ENCODE peak calls at places on chromosomes 2 and 18, in ten cellular contexts. V, G, P, R, A, K, T, C, F and I are unnamed samples.

GRCh38 chr2:25131567-25132295 is 36.6 kb downstream of the POMC start:
- DNase-seq in C (peak; percentile 55), G (no peak), K (peak; percentile 26), R (peak; percentile 30), F (peak; percentile 28), P (no peak), T (no peak), A (peak; percentile 10), V (no peak), I (no peak)

GRCh38 chr2:18171191-18172139 is 293.0 kb downstream of the KCNS3 start:
- DNase-seq in C (no peak), F (peak; percentile 20), G (peak; percentile 63), V (no peak), A (peak; percentile 44), K (no peak), R (no peak), T (no peak), P (no peak), I (peak; percentile 32)

GRCh38 chr2:28164280-28164801 is 228.3 kb upstream of the FOSL2 start:
- DNase-seq in T (no peak), V (no peak), C (no peak), K (no peak), R (no peak), P (no peak), G (no peak), F (peak; percentile 48), A (peak; percentile 34), I (no peak)

GRCh38 chr2:204886713-204887112 is 341.4 kb downstream of the PARD3B start:
- DNase-seq in T (no peak), V (no peak), A (no peak), G (no peak), F (no peak), R (no peak), C (no peak), P (no peak), K (no peak), I (no peak)

GRCh38 chr2:19689769-19690168 is 212.0 kb downstream of the TTC32 start:
- DNase-seq in T (no peak), G (no peak), F (no peak), C (no peak), A (no peak), R (no peak), K (no peak), V (no peak), P (no peak), I (no peak)

GRCh38 chr2:39469807-39470206 is 32.7 kb upstream of the MAP4K3 start:
- DNase-seq in R (peak; percentile 38), K (peak; percentile 34), G (no peak), T (no peak), P (no peak), C (peak; percentile 60), F (no peak), V (peak; percentile 26), A (peak; percentile 68), I (no peak)

GRCh38 chr2:159030674-159031380 is 62.4 kb downstream of the TANC1 start:
- DNase-seq in T (peak; percentile 74), G (peak; percentile 50), V (peak; percentile 47), P (no peak), R (peak; percentile 40), F (peak; percentile 23), C (peak; percentile 63), K (no peak), A (peak; percentile 62), I (peak; percentile 96)

GRCh38 chr2:74291891-74292621 is 51.2 kb downstream of the SLC4A5 start:
- DNase-seq in R (no peak), G (no peak), P (no peak), C (no peak), A (no peak), F (no peak), V (no peak), K (no peak), T (no peak), I (peak; percentile 54)

GRCh38 chr2:241770936-241771285 is 5.7 kb upstream of the GAL3ST2 start:
- DNase-seq in C (no peak), A (no peak), G (no peak), K (no peak), V (no peak), T (no peak), P (no peak), F (no peak), R (no peak), I (no peak)

GRCh38 chr2:238724728-238725127 is 123.2 kb upstream of the TWIST2 start:
- DNase-seq in A (no peak), F (no peak), R (no peak), G (peak; percentile 25), P (no peak), V (no peak), K (no peak), T (peak; percentile 38), C (no peak), I (no peak)

GRCh38 chr18:50268022-50268747 is 1.9 kb upstream of the CFAP53 start:
- DNase-seq in T (peak; percentile 83), K (peak; percentile 90), C (no peak), G (peak; percentile 86), P (no peak), R (peak; percentile 78), V (peak; percentile 80), F (peak; percentile 79), A (peak; percentile 72), I (peak; percentile 35)

GRCh38 chr18:24530630-24531111 is 70.2 kb downstream of the HRH4 start:
- DNase-seq in K (no peak), G (no peak), V (peak; percentile 7), T (no peak), A (peak; percentile 48), P (no peak), C (no peak), R (no peak), F (no peak), I (peak; percentile 25)

GRCh38 chr2:223319601-223320000 is 267.6 kb downstream of the KCNE4 start:
- DNase-seq in R (no peak), A (no peak), V (no peak), T (no peak), C (no peak), F (no peak), K (no peak), G (no peak), P (no peak), I (no peak)

GRCh38 chr2:33425660-33426059 is 50.8 kb upstream of the RASGRP3 start:
- DNase-seq in V (peak; percentile 48), G (no peak), T (no peak), A (peak; percentile 73), R (no peak), K (no peak), F (no peak), C (no peak), P (no peak), I (no peak)

GRCh38 chr18:7902399-7902839 is 335.3 kb downstream of the PTPRM start:
- DNase-seq in F (peak; percentile 33), C (no peak), K (peak; percentile 25), R (no peak), T (peak; percentile 61), P (no peak), V (peak; percentile 91), A (peak; percentile 38), G (no peak), I (no peak)

GRCh38 chr18:54647176-54647575 is 56.1 kb downstream of the DYNAP start:
- DNase-seq in F (no peak), P (no peak), G (no peak), T (no peak), R (no peak), V (peak; percentile 48), K (no peak), C (peak; percentile 42), A (peak; percentile 47), I (peak; percentile 4)

GRCh38 chr2:46338674-46339073 is 41.5 kb downstream of the EPAS1 start:
- DNase-seq in K (no peak), V (no peak), R (no peak), A (no peak), P (no peak), T (no peak), C (no peak), G (no peak), F (no peak), I (no peak)
- H3K4me3 ChIP-seq in K (no peak overlapping the region), V (no peak overlapping the region), R (no peak overlapping the region), A (no peak overlapping the region), P (no peak overlapping the region), T (no peak overlapping the region), C (no peak overlapping the region), G (no peak overlapping the region), F (no peak overlapping the region), I (no peak overlapping the region)

DNA sequence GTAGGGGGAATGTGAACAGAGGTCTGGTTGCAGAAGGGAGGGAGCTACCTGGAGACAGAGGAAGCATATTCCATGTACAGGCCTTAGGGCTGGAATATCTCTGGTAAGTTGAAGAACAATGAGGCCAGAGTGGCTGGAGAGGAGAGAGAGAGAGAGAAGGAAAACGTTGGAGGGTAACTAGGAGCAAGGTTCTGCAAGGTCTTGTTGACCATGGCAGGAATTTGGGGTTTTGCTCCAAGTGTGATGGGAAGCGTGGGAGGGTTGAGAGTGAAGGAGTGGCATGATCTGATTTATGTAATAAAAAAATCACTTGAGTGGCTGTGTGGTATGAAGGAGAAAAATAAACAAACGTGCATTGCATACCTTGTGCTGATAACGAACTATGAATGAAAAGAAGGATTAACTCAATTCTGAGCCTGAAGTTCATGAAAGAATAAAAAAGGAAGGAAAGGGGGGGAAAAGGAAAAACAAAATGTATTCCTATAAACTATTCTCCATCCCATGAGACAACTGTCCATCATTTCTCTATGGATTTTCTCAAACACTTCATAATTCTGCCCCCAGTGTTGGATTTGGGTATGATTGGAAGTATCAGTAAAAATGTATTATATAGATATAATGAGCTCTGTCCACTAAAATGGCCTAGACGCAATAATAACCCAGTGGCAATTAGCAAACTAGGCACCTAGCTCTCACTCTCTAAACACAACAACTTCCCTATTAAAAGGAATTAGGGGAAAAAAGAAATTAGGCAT is 59.7 kb upstream of the PMAIP1 start:
- DNase-seq in C (no peak), K (no peak), A (no peak), G (peak; percentile 51), F (no peak), V (no peak), R (no peak), T (no peak), P (no peak), I (no peak)
- TF ChIP-seq CTCF in C (no peak), K (no peak), A (peak; percentile 13), G (no peak), F (no peak), V (no peak), R (no peak), T (no peak), P (no peak), I (peak; percentile 40)

DNA sequence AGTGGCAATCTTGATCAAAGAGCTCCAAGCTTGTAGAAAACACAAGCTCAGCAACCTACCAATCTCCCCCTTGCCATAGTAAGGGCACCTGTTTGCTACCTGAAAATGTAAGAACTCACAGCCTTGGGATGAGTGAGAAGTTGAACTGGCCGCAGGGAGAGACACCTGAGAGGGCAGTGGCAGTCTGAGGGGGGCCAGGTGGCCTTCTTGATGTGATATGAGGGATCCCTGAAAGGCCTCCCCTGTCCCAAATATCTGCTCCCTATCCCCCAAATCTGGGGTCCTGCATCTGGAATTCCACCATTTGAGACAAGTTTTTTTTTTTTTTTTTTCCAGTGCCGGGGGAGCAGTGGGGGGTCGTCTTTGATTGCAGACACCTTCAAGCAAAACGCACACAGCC is 230.2 kb upstream of the SMAD2 start:
- DNase-seq in A (no peak), R (no peak), G (no peak), C (no peak), K (no peak), F (no peak), T (no peak), V (no peak), P (no peak), I (no peak)
- H3K4me3 ChIP-seq in A (peak overlapping the region; percentile 63), R (peak overlapping the region; percentile 63), G (peak overlapping the region; percentile 7), C (peak overlapping the region; percentile 44), K (no peak overlapping the region), F (peak overlapping the region; percentile 70), T (peak overlapping the region; percentile 71), V (peak overlapping the region; percentile 72), P (no peak overlapping the region), I (no peak overlapping the region)

GRCh38 chr2:218367415-218368149 is 10.9 kb downstream of the CATIP start:
- DNase-seq in T (peak; percentile 90), R (peak; percentile 89), P (no peak), K (peak; percentile 96), C (peak; percentile 91), V (peak; percentile 81), F (peak; percentile 90), G (peak; percentile 91), A (peak; percentile 59), I (no peak)
- TF ChIP-seq CTCF in T (peak; percentile 43), R (no peak), P (no peak), K (peak; percentile 27), C (no peak), V (no peak), F (no peak), G (no peak), A (no peak), I (no peak)